ENCODE peak calls at places on chromosomes 7 and 10, in six cellular contexts. M, C, Z, F, O and I are unnamed samples.

GRCh38 chr10:77160679-77161078 is 476.9 kb downstream of the KCNMA1 start:
- DNase-seq in F (peak), O (peak), C (no peak), Z (peak), M (no peak), I (peak)

GRCh38 chr7:96910484-96910883 is 94.9 kb upstream of the DLX6 start:
- DNase-seq in M (no peak), C (no peak), F (no peak), O (no peak), Z (peak), I (peak)

GRCh38 chr10:47021850-47022249 is 110.6 kb downstream of the PTPN20 start:
- DNase-seq in O (no peak), Z (no peak), C (no peak), M (no peak), F (no peak), I (no peak)

GRCh38 chr7:77657427-77658331 is 38.6 kb upstream of the RSBN1L start:
- DNase-seq in C (peak), F (no peak), O (no peak), M (no peak), Z (peak), I (peak)

GRCh38 chr7:153641202-153641601 is 411.0 kb upstream of the DPP6 start:
- DNase-seq in O (no peak), M (no peak), C (no peak), Z (no peak), F (no peak), I (no peak)

GRCh38 chr10:4025339-4025738 is 240.3 kb upstream of the KLF6 start:
- DNase-seq in C (no peak), O (no peak), Z (no peak), M (no peak), F (no peak), I (no peak)

GRCh38 chr7:93778384-93778783 is 112.2 kb downstream of the TFPI2 start:
- DNase-seq in Z (no peak), C (no peak), F (no peak), O (no peak), M (no peak), I (no peak)

GRCh38 chr7:130982160-130982638 is 248.2 kb upstream of the KLF14 start:
- DNase-seq in M (no peak), Z (peak), O (no peak), C (no peak), F (no peak), I (peak)

GRCh38 chr10:16843252-16843870 is 26.1 kb upstream of the RSU1 start:
- DNase-seq in C (no peak), M (peak), O (no peak), Z (peak), F (peak), I (peak)

GRCh38 chr7:90596745-90597526 is 815 bp downstream of the CDK14 start:
- DNase-seq in O (no peak), Z (peak), F (peak), C (no peak), M (no peak), I (peak)

GRCh38 chr7:135856356-135857144 is 107.9 kb upstream of the FAM180A start:
- DNase-seq in M (peak), F (peak), Z (peak), O (peak), C (no peak), I (peak)

GRCh38 chr10:97827778-97828291 is 21.8 kb upstream of the GOLGA7B start:
- DNase-seq in Z (no peak), M (no peak), O (peak), C (no peak), F (no peak), I (no peak)

GRCh38 chr7:131489881-131490280 is 66.5 kb downstream of the PODXL start:
- DNase-seq in C (no peak), O (no peak), M (no peak), F (no peak), Z (no peak), I (no peak)

GRCh38 chr7:123282181-123282580 is 82.4 kb upstream of the SLC13A1 start:
- DNase-seq in C (no peak), M (no peak), F (no peak), Z (no peak), O (no peak), I (peak)

DNA sequence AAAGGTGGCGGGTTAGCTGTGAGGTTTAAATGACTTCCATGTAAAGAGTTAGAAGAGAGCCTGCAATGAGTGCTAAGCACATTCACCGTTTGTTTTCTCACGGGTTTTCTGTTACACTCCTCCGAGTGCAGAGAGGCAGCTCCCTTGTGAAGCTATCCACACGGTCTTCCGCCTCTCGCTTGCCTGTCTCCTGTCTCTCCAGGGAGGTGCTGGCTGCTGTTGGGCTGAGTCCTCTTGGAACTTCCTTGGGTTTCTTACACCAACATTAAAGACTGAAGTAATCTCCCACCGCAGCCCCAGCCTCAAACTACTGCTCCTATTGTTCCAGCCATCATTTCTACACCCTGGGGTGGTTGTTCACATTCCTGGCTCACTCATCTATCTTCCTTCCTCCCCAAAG is 14.3 kb downstream of the ESYT2 start:
- DNase-seq in C (no peak), O (no peak), Z (peak), M (no peak), F (peak), I (peak)
- H3K4me3 ChIP-seq in C (no peak), O (no peak), Z (no peak), M (no peak), F (no peak), I (no peak)

GRCh38 chr10:91804126-91804510 is 5.9 kb downstream of the TNKS2 start:
- DNase-seq in C (no peak), O (no peak), F (no peak), Z (no peak), M (no peak), I (no peak)
- H3K4me3 ChIP-seq in C (no peak), O (no peak), F (no peak), Z (no peak), M (no peak), I (no peak)

DNA sequence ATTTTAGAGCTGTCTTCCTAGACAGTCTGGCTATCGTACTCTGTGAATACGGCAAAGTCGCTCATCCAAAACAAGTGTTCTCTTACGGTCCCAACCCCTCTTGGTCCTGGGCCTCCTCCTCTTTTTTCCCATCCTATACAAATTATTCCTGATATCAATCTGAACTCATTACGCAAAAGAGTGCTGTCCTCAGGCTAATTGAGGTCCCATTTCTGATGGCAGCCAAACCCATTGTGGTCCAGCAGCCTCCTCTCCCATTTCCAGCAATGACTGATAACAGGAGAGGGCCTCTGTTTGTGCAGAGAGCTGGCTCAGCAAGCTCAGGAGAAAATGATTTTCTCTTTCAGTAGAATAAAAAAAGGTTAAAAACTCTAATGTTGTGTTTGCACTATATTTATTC is 203.4 kb upstream of the GHITM start:
- DNase-seq in M (no peak), O (no peak), F (no peak), C (no peak), Z (no peak), I (no peak)
- H3K4me3 ChIP-seq in M (no peak), O (no peak), F (no peak), C (no peak), Z (no peak), I (no peak)

GRCh38 chr10:35641430-35642015 is 573 bp downstream of the FZD8 start:
- DNase-seq in M (no peak), Z (peak), C (no peak), O (no peak), F (no peak), I (peak)

GRCh38 chr10:35642023-35642792 is at the start of gene FZD8:
- DNase-seq in Z (peak), O (peak), C (peak), F (peak), M (no peak), I (peak)

GRCh38 chr10:35643151-35643975 is 1.3 kb upstream of the FZD8 start:
- DNase-seq in M (no peak), C (peak), F (peak), O (no peak), Z (peak), I (peak)

GRCh38 chr10:35643976-35644799 is 2.1 kb upstream of the FZD8 start:
- DNase-seq in O (no peak), M (no peak), F (no peak), Z (no peak), C (no peak), I (no peak)

GRCh38 chr10:35642793-35643114 is 658 bp upstream of the FZD8 start:
- DNase-seq in O (no peak), F (no peak), C (no peak), M (no peak), Z (no peak), I (no peak)
- H3K4me3 ChIP-seq in O (peak), F (peak), C (peak), M (peak), Z (peak), I (peak)

GRCh38 chr7:50775231-50775630 is 7.5 kb downstream of the GRB10 start:
- DNase-seq in C (no peak), F (no peak), M (no peak), Z (no peak), O (no peak), I (no peak)
- H3K4me3 ChIP-seq in C (no peak), F (no peak), M (no peak), Z (no peak), O (no peak), I (no peak)

GRCh38 chr7:30836991-30837390 is 65.8 kb downstream of the MINDY4 start:
- DNase-seq in M (no peak), F (no peak), C (no peak), Z (no peak), O (no peak), I (no peak)

GRCh38 chr7:30831936-30832335 is 60.7 kb downstream of the MINDY4 start:
- DNase-seq in M (no peak), O (no peak), Z (no peak), C (no peak), F (no peak), I (no peak)

GRCh38 chr7:30838008-30838407 is 66.8 kb downstream of the MINDY4 start:
- DNase-seq in C (no peak), F (no peak), M (no peak), O (no peak), Z (no peak), I (no peak)

GRCh38 chr7:30837581-30837980 is 66.4 kb downstream of the MINDY4 start:
- DNase-seq in M (no peak), Z (no peak), F (no peak), C (no peak), O (no peak), I (no peak)

GRCh38 chr7:30835396-30835915 is 64.2 kb downstream of the MINDY4 start:
- DNase-seq in C (no peak), M (no peak), F (no peak), Z (no peak), O (no peak), I (no peak)
- H3K4me3 ChIP-seq in C (no peak), M (no peak), F (no peak), Z (no peak), O (no peak), I (no peak)

GRCh38 chr7:48059706-48060105 is 24.4 kb downstream of the C7orf57 start:
- DNase-seq in C (no peak), O (no peak), M (no peak), Z (no peak), F (no peak), I (no peak)
- H3K4me3 ChIP-seq in C (no peak), O (no peak), M (no peak), Z (no peak), F (no peak), I (no peak)

GRCh38 chr10:29746080-29746797 is 111.5 kb upstream of the SVIL start:
- DNase-seq in O (no peak), M (no peak), Z (peak), F (peak), C (no peak), I (peak)
- H3K4me3 ChIP-seq in O (no peak), M (no peak), Z (no peak), F (no peak), C (no peak), I (no peak)

GRCh38 chr10:8298871-8299570 is 244.5 kb downstream of the GATA3 start:
- DNase-seq in Z (no peak), C (no peak), M (no peak), O (no peak), F (no peak), I (no peak)
- H3K4me3 ChIP-seq in Z (no peak), C (no peak), M (no peak), O (no peak), F (no peak), I (no peak)

DNA sequence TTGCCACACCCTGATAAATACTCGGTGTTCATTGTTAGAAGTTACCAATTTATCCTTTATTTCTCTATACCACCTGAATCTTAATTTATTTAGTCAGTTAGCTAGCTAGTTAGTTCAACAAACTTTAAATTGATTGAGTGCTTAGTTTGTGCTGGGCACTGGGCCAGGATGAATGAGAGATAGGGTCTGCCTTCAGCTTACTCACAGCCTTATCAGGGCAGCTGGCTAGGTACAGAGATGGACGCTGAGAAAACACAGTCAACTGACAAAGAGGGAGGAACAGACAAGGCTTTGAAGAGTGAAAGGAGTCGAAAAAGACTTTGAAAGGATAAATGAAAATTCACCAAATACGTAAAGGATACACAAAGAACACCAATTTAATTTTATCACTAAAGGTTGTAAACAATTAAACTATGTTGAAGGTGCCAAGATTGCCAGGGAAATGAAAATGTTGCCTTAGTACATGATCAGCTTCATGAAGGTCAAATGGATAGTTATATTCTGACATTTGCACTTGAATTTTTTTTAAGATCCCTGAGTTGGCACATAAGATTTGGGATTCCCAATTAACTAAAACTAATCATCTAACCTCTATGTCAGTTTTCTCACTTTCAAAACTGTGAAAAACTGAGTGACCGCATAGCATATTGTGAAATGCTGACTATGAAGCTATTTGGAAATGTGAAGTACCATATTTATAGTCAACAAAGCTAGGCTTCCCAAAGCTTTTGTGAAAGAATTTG is 2.1 kb downstream of the CAV2 start:
- DNase-seq in O (no peak), M (no peak), F (peak), C (peak), Z (peak), I (peak)
- H3K4me3 ChIP-seq in O (peak), M (peak), F (peak), C (no peak), Z (peak), I (peak)